ENCODE peak calls at places on chromosomes 13 and 19, in nine cellular contexts. A is AG04450; Y is stimulated activated CD4-positive, alpha-beta T cell treated with anti-CD3 and anti-CD28 coated beads, Interleukin-4, amount 100 ng/mL, for 1 hour; D is IMR-90; V is HFFc6; X is T-helper 9 cell; G is activated naive CD4-positive, alpha-beta T cell treated with anti-CD3 and anti-CD28 coated beads, Interleukin-2, amount 10 ng/mL, durations not matched to agents 7 days and 5 days; M is T-helper 17 cell; L is AG09309. B is an unnamed sample.

GRCh38 chr13:89066868-89067466 is 1395.8 kb downstream of the SLITRK5 start:
- DNase-seq in A (no peak), Y (no peak), D (peak), V (no peak), X (no peak), G (peak), M (no peak), L (no peak), B (no peak)

GRCh38 chr19:10305139-10305806 is 4.3 kb downstream of the ZGLP1 start:
- DNase-seq in A (no peak), Y (no peak), D (peak), V (peak), X (no peak), G (no peak), M (no peak), L (no peak), B (no peak)

GRCh38 chr19:45670670-45671453 is 2.8 kb downstream of the GIPR start:
- DNase-seq in A (peak), Y (peak), D (peak), V (peak), X (peak), G (peak), M (peak), L (no peak), B (no peak)

GRCh38 chr13:93234459-93234858 is 7.9 kb downstream of the GPC6 start:
- DNase-seq in A (no peak), Y (no peak), D (no peak), V (no peak), X (no peak), G (no peak), M (no peak), L (no peak), B (no peak)

GRCh38 chr13:50326746-50327145 is 311.5 kb downstream of the KCNRG start:
- DNase-seq in A (no peak), Y (no peak), D (no peak), V (no peak), X (no peak), G (no peak), M (no peak), L (no peak), B (peak)

GRCh38 chr19:57566396-57567256 is 7.0 kb upstream of the ZNF550 start:
- DNase-seq in A (no peak), Y (no peak), D (peak), V (no peak), X (no peak), G (no peak), M (no peak), L (no peak), B (no peak)

GRCh38 chr19:7440188-7440975 is 48.5 kb downstream of the PEX11G start:
- DNase-seq in A (no peak), Y (no peak), D (no peak), V (no peak), X (no peak), G (no peak), M (no peak), L (no peak), B (no peak)

GRCh38 chr13:110345701-110346100 is 38.6 kb downstream of the COL4A2 start:
- DNase-seq in A (no peak), Y (no peak), D (no peak), V (no peak), X (no peak), G (no peak), M (no peak), L (no peak), B (no peak)

GRCh38 chr13:75050419-75051066 is 431.4 kb downstream of the TBC1D4 start:
- DNase-seq in A (no peak), Y (no peak), D (peak), V (peak), X (no peak), G (no peak), M (no peak), L (peak), B (peak)

GRCh38 chr19:1794424-1795185 is 17.5 kb downstream of the ATP8B3 start:
- DNase-seq in A (no peak), Y (no peak), D (no peak), V (no peak), X (no peak), G (no peak), M (no peak), L (no peak), B (no peak)

GRCh38 chr19:2475018-2475701 is 767 bp upstream of the GADD45B start:
- DNase-seq in A (no peak), Y (peak), D (peak), V (peak), X (peak), G (peak), M (peak), L (no peak), B (no peak)

GRCh38 chr19:46603195-46603637 is 2.1 kb downstream of the CALM3 start:
- DNase-seq in A (no peak), Y (no peak), D (no peak), V (no peak), X (no peak), G (no peak), M (no peak), L (no peak), B (no peak)

GRCh38 chr13:113762538-113762937 is 3.5 kb downstream of the TMEM255B start:
- DNase-seq in A (no peak), Y (no peak), D (no peak), V (no peak), X (no peak), G (no peak), M (no peak), L (no peak), B (no peak)

GRCh38 chr19:1417145-1417544 is 9.8 kb downstream of the DAZAP1 start:
- DNase-seq in A (no peak), Y (no peak), D (peak), V (no peak), X (no peak), G (no peak), M (no peak), L (no peak), B (no peak)

GRCh38 chr19:6767357-6768235 is at the start of gene SH2D3A:
- DNase-seq in A (no peak), Y (peak), D (peak), V (no peak), X (peak), G (peak), M (peak), L (no peak), B (no peak)

GRCh38 chr13:75458696-75459422 is 23.1 kb downstream of the TBC1D4 start:
- DNase-seq in A (no peak), Y (no peak), D (no peak), V (no peak), X (no peak), G (no peak), M (no peak), L (no peak), B (no peak)

GRCh38 chr13:24006520-24007248 is 109.4 kb upstream of the C1QTNF9B start:
- DNase-seq in A (no peak), Y (no peak), D (no peak), V (no peak), X (no peak), G (no peak), M (no peak), L (no peak), B (no peak)

GRCh38 chr13:93476175-93476574 is 249.6 kb downstream of the GPC6 start:
- DNase-seq in A (peak), Y (no peak), D (peak), V (peak), X (no peak), G (no peak), M (no peak), L (peak), B (peak)

GRCh38 chr13:100423375-100423774 is 165.2 kb downstream of the GGACT start:
- DNase-seq in A (no peak), Y (no peak), D (peak), V (no peak), X (no peak), G (no peak), M (no peak), L (no peak), B (no peak)

GRCh38 chr13:24511824-24512207 is 762 bp downstream of the PARP4 start:
- DNase-seq in A (no peak), Y (no peak), D (no peak), V (no peak), X (no peak), G (no peak), M (no peak), L (no peak), B (no peak)

GRCh38 chr19:46351241-46352041 is 4.6 kb downstream of the PPP5C start:
- DNase-seq in A (no peak), Y (no peak), D (peak), V (peak), X (no peak), G (peak), M (no peak), L (no peak), B (peak)

GRCh38 chr13:77595166-77595810 is 59.8 kb downstream of the SCEL start:
- DNase-seq in A (no peak), Y (no peak), D (no peak), V (no peak), X (no peak), G (no peak), M (no peak), L (no peak), B (no peak)

GRCh38 chr19:55640577-55641375 is at the start of gene ZNF580:
- DNase-seq in A (no peak), Y (peak), D (peak), V (peak), X (peak), G (peak), M (no peak), L (no peak), B (no peak)

GRCh38 chr13:36163303-36163702 is 32.1 kb upstream of the DCLK1 start:
- DNase-seq in A (no peak), Y (no peak), D (no peak), V (no peak), X (no peak), G (no peak), M (no peak), L (no peak), B (no peak)

GRCh38 chr19:31318790-31319189 is 30.4 kb downstream of the TSHZ3 start:
- DNase-seq in A (no peak), Y (no peak), D (no peak), V (no peak), X (no peak), G (no peak), M (no peak), L (no peak), B (no peak)

GRCh38 chr13:43077906-43078305 is 54.5 kb downstream of the DNAJC15 start:
- DNase-seq in A (no peak), Y (no peak), D (no peak), V (no peak), X (no peak), G (no peak), M (no peak), L (no peak), B (no peak)

GRCh38 chr19:12974301-12975220 is 5.2 kb downstream of the DAND5 start:
- DNase-seq in A (no peak), Y (no peak), D (no peak), V (no peak), X (no peak), G (no peak), M (no peak), L (no peak), B (no peak)

GRCh38 chr19:41997121-41997850 is 3.3 kb upstream of the ATP1A3 start:
- DNase-seq in A (no peak), Y (peak), D (peak), V (peak), X (peak), G (peak), M (peak), L (no peak), B (no peak)

GRCh38 chr13:27969073-27969865 is at the start of gene CDX2:
- DNase-seq in A (no peak), Y (no peak), D (no peak), V (no peak), X (no peak), G (no peak), M (no peak), L (no peak), B (no peak)

B was measured in GM04504.